ENCODE peak calls at places on chromosomes 11 and 22, in ten cellular contexts. Q is kidney tubule cell, M is astrocyte of the spinal cord, E is nephron progenitor cell, S is choroid plexus epithelial cell, B is Caki2, G is A549, N is T follicular helper cell, H is GDM1, Z is heart right ventricle. D is an unnamed sample.

GRCh38 chr11:69002101-69002742 is 10.8 kb downstream of the MRGPRF start:
- DNase-seq in Q (no peak), S (no peak), H (no peak), Z (no peak), M (no peak), E (no peak), N (no peak), G (no peak), B (no peak), D (no peak)

GRCh38 chr11:100704176-100704575 is 17.1 kb downstream of the ARHGAP42 start:
- DNase-seq in Z (no peak), Q (no peak), B (no peak), E (no peak), M (no peak), G (no peak), H (no peak), N (no peak), S (no peak), D (no peak)

GRCh38 chr11:115887316-115887715 is 383.1 kb upstream of the CADM1 start:
- DNase-seq in Z (no peak), M (no peak), H (no peak), B (no peak), Q (no peak), N (no peak), S (no peak), G (no peak), E (no peak), D (no peak)

GRCh38 chr11:58659910-58660570 is 37.6 kb downstream of the CNTF start:
- DNase-seq in S (no peak), E (no peak), N (no peak), Z (no peak), H (no peak), M (no peak), B (no peak), Q (peak), G (no peak), D (no peak)

GRCh38 chr11:129591527-129591926 is 215.9 kb downstream of the BARX2 start:
- DNase-seq in B (no peak), E (no peak), M (no peak), Q (no peak), H (no peak), S (no peak), N (no peak), Z (no peak), G (no peak), D (no peak)

GRCh38 chr11:2561283-2562180 is 116.7 kb downstream of the KCNQ1 start:
- DNase-seq in Q (no peak), S (no peak), B (no peak), M (no peak), G (no peak), Z (no peak), H (no peak), E (no peak), N (no peak), D (no peak)

GRCh38 chr11:33582636-33583325 is 117.8 kb downstream of the C11orf91 start:
- DNase-seq in Q (no peak), N (no peak), E (no peak), B (no peak), S (peak), G (no peak), M (no peak), H (no peak), Z (no peak), D (no peak)

GRCh38 chr11:95487391-95487790 is 256.4 kb upstream of the SESN3 start:
- DNase-seq in B (no peak), S (no peak), Q (peak), Z (no peak), E (no peak), G (no peak), M (no peak), N (no peak), H (no peak), D (no peak)

GRCh38 chr11:39745401-39745800 is 1714.1 kb downstream of the LRRC4C start:
- DNase-seq in H (no peak), Q (peak), N (no peak), E (no peak), B (no peak), M (peak), Z (no peak), G (peak), S (no peak), D (no peak)

GRCh38 chr22:35554297-35554845 is 13.7 kb downstream of the RASD2 start:
- DNase-seq in H (no peak), B (no peak), N (no peak), S (no peak), Q (no peak), E (no peak), G (no peak), M (no peak), Z (no peak), D (no peak)

GRCh38 chr11:120562806-120563425 is 51.4 kb downstream of the GRIK4 start:
- DNase-seq in H (no peak), S (no peak), Q (no peak), N (no peak), B (no peak), M (no peak), Z (peak), E (no peak), G (no peak), D (no peak)

GRCh38 chr22:29765905-29766631 is 739 bp downstream of the ZMAT5 start:
- DNase-seq in G (no peak), B (no peak), S (peak), N (peak), M (no peak), Z (no peak), Q (no peak), H (no peak), E (no peak), D (no peak)

GRCh38 chr11:67167086-67167485 is 48.0 kb downstream of the KDM2A start:
- DNase-seq in H (no peak), N (no peak), S (peak), M (no peak), Z (no peak), G (no peak), Q (no peak), B (no peak), E (no peak), D (no peak)

GRCh38 chr22:20026204-20026908 is 5.4 kb downstream of the TANGO2 start:
- DNase-seq in E (no peak), Q (no peak), Z (no peak), H (no peak), S (no peak), M (no peak), N (no peak), G (no peak), B (no peak), D (no peak)

GRCh38 chr11:34570584-34570983 is 50.3 kb upstream of the EHF start:
- DNase-seq in H (no peak), Q (peak), B (no peak), N (no peak), S (peak), E (no peak), M (peak), Z (no peak), G (no peak), D (no peak)

GRCh38 chr11:34262601-34263081 is 95.2 kb downstream of the ABTB2 start:
- DNase-seq in E (no peak), S (no peak), B (no peak), Q (no peak), Z (no peak), G (no peak), N (no peak), M (no peak), H (no peak), D (no peak)

GRCh38 chr11:28110839-28111235 is 2.6 kb downstream of the METTL15 start:
- DNase-seq in N (no peak), Q (peak), Z (no peak), H (no peak), S (peak), G (no peak), M (peak), B (peak), E (no peak), D (no peak)

GRCh38 chr11:8263109-8263768 is 439 bp downstream of the LMO1 start:
- DNase-seq in M (no peak), S (peak), N (no peak), Q (peak), E (peak), B (no peak), H (no peak), G (no peak), Z (no peak), D (no peak)

GRCh38 chr11:68941324-68942089 is 37.8 kb downstream of the IGHMBP2 start:
- DNase-seq in S (no peak), M (no peak), E (no peak), H (no peak), Z (no peak), B (no peak), N (no peak), G (no peak), Q (no peak), D (no peak)

GRCh38 chr11:45079075-45079444 is 67.4 kb upstream of the PRDM11 start:
- DNase-seq in H (peak), N (no peak), B (no peak), Q (no peak), E (no peak), S (no peak), G (no peak), M (no peak), Z (no peak), D (no peak)

GRCh38 chr11:103007521-103007920 is 52.0 kb upstream of the MMP13 start:
- DNase-seq in G (no peak), E (no peak), Q (no peak), B (no peak), S (no peak), H (no peak), N (no peak), Z (no peak), M (no peak), D (no peak)

GRCh38 chr22:38429460-38430128 is 25.4 kb downstream of the KCNJ4 start:
- DNase-seq in N (no peak), Z (no peak), H (no peak), Q (no peak), S (peak), B (no peak), E (no peak), M (peak), G (no peak), D (no peak)